ENCODE peak calls at places on chromosome 14, in five cellular contexts. R is psoas muscle, X is GM23248, K is endothelial cell of umbilical vein, F is tibial nerve. W is an unnamed sample.

GRCh38 chr14:80055912-80056801 is 155.1 kb downstream of the DIO2 start:
- DNase-seq in R (no peak), F (no peak), X (peak; percentile 73), K (peak; percentile 47), W (no peak)

GRCh38 chr14:73457050-73457934 is 1.1 kb downstream of the NUMB start:
- DNase-seq in R (peak; percentile 60), K (peak; percentile 43), X (peak; percentile 83), F (no peak), W (peak; percentile 0)

GRCh38 chr14:42961509-42961908 is 1354.8 kb downstream of the LRFN5 start:
- DNase-seq in K (no peak), F (no peak), X (no peak), R (no peak), W (no peak)

GRCh38 chr14:63713765-63714164 is 14.1 kb downstream of the SGPP1 start:
- DNase-seq in F (no peak), K (peak; percentile 19), X (peak; percentile 86), R (no peak), W (no peak)

GRCh38 chr14:75527449-75528163 is 5.3 kb downstream of the BATF start:
- DNase-seq in X (no peak), K (no peak), F (no peak), R (no peak), W (no peak)

GRCh38 chr14:106657460-106657859 is 1131.1 kb downstream of the TMEM121 start:
- DNase-seq in K (no peak), R (no peak), X (no peak), F (no peak), W (no peak)

GRCh38 chr14:105394714-105395537 is 3.4 kb upstream of the TEX22 start:
- DNase-seq in F (no peak), K (no peak), X (no peak), R (peak; percentile 51), W (no peak)

GRCh38 chr14:106813477-106813823 is 1287.1 kb downstream of the TMEM121 start:
- DNase-seq in R (peak; percentile 60), K (no peak), X (no peak), F (no peak), W (no peak)

GRCh38 chr14:100593751-100594624 is 6.8 kb upstream of the BEGAIN start:
- DNase-seq in F (no peak), X (no peak), K (no peak), R (no peak), W (no peak)

GRCh38 chr14:68208218-68208617 is 388.6 kb downstream of the RAD51B start:
- DNase-seq in F (no peak), R (no peak), X (peak; percentile 55), K (no peak), W (no peak)

DNA sequence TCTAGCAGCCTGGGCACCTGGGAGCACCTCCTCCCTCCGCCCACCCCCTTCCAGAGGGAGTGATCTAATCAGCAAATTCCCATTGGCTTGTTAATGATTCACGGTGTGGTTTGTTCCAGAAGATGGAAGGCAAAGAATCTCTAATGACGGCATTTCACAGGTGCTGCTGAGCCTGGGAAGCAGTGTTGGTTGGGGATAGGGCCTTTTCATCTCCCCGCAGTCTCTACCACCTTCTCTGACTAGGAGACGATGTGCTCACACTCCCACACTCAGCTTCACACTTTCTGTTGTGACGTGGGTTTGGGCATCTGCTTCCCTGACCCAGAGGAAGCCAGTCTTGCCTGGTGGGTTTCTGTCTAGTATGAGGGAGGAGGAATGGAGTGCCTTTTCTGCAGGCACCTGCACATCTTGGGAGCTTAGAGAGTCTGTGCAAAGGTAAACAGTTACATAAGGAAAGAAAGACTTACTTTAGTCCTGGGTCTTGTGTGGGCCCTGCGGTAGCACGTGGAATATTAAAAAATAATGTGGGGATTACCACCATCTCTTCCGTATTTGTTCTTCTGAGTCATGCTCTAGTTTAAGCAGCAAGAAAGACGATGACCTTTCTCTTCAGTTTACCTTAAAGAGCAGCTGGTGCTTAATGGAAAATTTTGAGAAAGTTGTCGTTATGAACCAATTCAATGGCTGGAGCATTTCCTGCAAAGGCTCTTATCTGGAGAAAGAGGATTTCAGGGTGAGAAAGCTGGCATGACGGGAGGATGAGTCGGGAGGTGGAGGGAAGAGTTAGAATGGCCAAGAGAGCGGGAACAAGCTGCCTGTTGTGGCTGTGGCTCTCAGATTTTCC is 70.6 kb upstream of the ARHGAP5 start:
- DNase-seq in R (no peak), X (no peak), K (no peak), F (no peak), W (no peak)
- H3K4me1 ChIP-seq in R (peaks cover 24% of the 10 kb centered on the region), X (peaks cover 20% of the 10 kb centered on the region), K (peaks cover 6% of the 10 kb centered on the region), F (peaks cover 4% of the 10 kb centered on the region), W (no peaks in the 10 kb centered on the region)

DNA sequence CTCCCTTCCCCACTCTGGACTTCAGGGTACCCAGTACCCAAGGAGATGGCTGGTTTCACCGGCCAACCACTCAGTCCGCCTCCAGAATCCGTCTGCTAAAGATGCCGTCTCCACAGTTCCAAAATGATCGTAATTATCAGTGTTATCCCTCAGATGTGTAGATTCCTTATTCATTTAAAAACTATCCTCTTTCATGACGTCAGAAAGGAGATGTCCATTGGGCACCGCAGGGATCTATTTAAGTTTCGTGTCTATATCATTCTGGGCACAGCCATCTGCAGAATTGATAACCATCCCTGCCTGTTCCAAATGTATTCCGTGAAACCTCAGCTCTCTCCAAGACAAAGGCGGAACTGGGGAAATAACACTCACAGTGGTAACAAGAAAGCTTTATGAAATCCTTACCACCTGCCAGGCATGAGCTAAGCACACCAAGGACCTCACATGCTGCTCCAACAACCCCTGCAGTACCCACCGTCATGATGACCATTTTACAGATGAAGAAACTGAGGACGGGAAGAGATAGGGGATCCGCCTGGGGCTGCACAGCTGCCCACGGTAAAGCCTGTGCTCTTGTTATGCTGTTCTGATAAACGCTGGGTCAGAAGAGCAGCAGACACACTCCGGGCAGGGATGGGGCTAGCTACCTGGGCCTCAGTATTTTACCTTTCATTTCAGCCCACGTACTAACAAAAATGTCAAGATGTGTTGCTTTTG is 90.0 kb downstream of the BCL11B start:
- DNase-seq in X (no peak), R (no peak), K (no peak), F (no peak), W (no peak)
- H3K27ac ChIP-seq in X (no peak overlapping the region), R (no peak overlapping the region), K (no peak overlapping the region), F (no peak overlapping the region), W (peak overlapping the region; percentile 57)

GRCh38 chr14:91389173-91389572 is 28.4 kb downstream of the CCDC88C start:
- DNase-seq in R (peak; percentile 9), X (no peak), K (no peak), F (no peak), W (no peak)
- H3K4me1 ChIP-seq in R (no peaks in the 10 kb centered on the region), X (no peaks in the 10 kb centered on the region), K (no peaks in the 10 kb centered on the region), F (peaks cover 8% of the 10 kb centered on the region), W (peaks cover 89% of the 10 kb centered on the region)

DNA sequence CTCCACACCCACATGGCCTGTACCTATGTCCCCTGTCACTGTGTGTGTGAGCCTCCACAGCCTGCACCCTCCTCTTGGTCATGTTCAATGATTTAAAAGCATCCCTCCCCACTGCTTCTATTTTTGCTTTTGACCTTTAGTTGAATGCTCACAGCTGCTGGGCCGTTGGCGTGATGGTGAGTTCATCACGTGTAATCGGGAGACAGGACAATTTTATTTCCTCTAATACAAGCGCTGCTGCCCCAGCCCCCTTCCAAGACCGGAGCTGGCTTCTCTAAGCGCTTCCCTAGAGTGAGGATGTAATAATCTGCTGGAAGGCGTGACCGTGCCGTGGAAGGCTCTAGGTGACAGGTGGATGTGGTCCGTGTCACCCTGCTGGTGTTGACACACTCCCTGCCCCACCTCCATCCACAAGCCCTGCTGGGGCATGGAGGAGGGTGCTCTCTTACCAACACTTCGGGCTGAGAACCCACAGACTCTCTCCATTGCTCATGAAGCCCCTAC is 25.4 kb downstream of the CCDC85C start:
- DNase-seq in F (no peak), R (no peak), X (peak; percentile 40), K (no peak), W (no peak)
- H3K27ac ChIP-seq in F (no peak overlapping the region), R (peak overlapping the region; percentile 65), X (no peak overlapping the region), K (no peak overlapping the region), W (no peak overlapping the region)

GRCh38 chr14:22588419-22589095 is 467 bp downstream of the DAD1 start:
- DNase-seq in K (no peak), R (no peak), F (no peak), X (peak; percentile 36), W (no peak)
- H3K4me1 ChIP-seq in K (peaks cover 23% of the 10 kb centered on the region), R (peaks cover 50% of the 10 kb centered on the region), F (peaks cover 11% of the 10 kb centered on the region), X (peaks cover 42% of the 10 kb centered on the region), W (peaks cover 16% of the 10 kb centered on the region)

GRCh38 chr14:102626530-102626929 is 34.1 kb downstream of the RCOR1 start:
- DNase-seq in R (no peak), K (no peak), F (no peak), X (no peak), W (no peak)

GRCh38 chr14:102629700-102630365 is 37.4 kb downstream of the RCOR1 start:
- DNase-seq in X (no peak), K (no peak), F (no peak), R (no peak), W (no peak)

GRCh38 chr14:102633906-102634595 is 41.6 kb downstream of the RCOR1 start:
- DNase-seq in X (no peak), F (no peak), K (no peak), R (no peak), W (no peak)

GRCh38 chr14:102629011-102629444 is 36.6 kb downstream of the RCOR1 start:
- DNase-seq in X (no peak), F (no peak), K (peak; percentile 91), R (no peak), W (no peak)

GRCh38 chr14:102630405-102630804 is 38.0 kb downstream of the RCOR1 start:
- DNase-seq in F (no peak), X (no peak), R (no peak), K (no peak), W (no peak)
- H3K27ac ChIP-seq in F (no peak overlapping the region), X (no peak overlapping the region), R (no peak overlapping the region), K (peak overlapping the region; percentile 22), W (no peak overlapping the region)

GRCh38 chr14:104135904-104136471 is 2.4 kb upstream of the KIF26A start:
- DNase-seq in F (no peak), R (peak; percentile 44), K (no peak), X (no peak), W (no peak)
- H3K4me1 ChIP-seq in F (peaks cover 21% of the 10 kb centered on the region), R (peaks cover 9% of the 10 kb centered on the region), K (peaks cover 21% of the 10 kb centered on the region), X (no peaks in the 10 kb centered on the region), W (peaks cover 26% of the 10 kb centered on the region)

GRCh38 chr14:23432102-23432925 is 3.1 kb downstream of the MYH7 start:
- DNase-seq in K (no peak), R (no peak), F (no peak), X (no peak), W (no peak)
- H3K27ac ChIP-seq in K (no peak overlapping the region), R (no peak overlapping the region), F (no peak overlapping the region), X (no peak overlapping the region), W (no peak overlapping the region)